ENCODE peak calls at places on chromosomes 4 and X, in five cellular contexts. R is A549; K is CD8-positive, alpha-beta T cell; U is psoas muscle; B is fibroblast of lung. X is an unnamed sample.
A peak's percentile ranks its signal among the peaks of the same experiment; 100 is the strongest.

GRCh38 chrX:82125103-82125502 is 923.2 kb downstream of the SH3BGRL start:
- DNase-seq in R (no peak), K (no peak), U (no peak), B (no peak), X (no peak)

GRCh38 chrX:153517421-153517820 is at the start of gene ATP2B3:
- DNase-seq in R (no peak), K (no peak), U (no peak), B (no peak), X (no peak)

GRCh38 chr4:173259310-173259709 is 74.8 kb downstream of the HMGB2 start:
- DNase-seq in R (no peak), K (no peak), U (no peak), B (no peak), X (no peak)

GRCh38 chrX:69489625-69490024 is 14.5 kb upstream of the NALF2 start:
- DNase-seq in R (no peak), K (no peak), U (no peak), B (no peak), X (no peak)

GRCh38 chr4:84796388-84796787 is 170.1 kb downstream of the WDFY3 start:
- DNase-seq in R (no peak), K (no peak), U (no peak), B (no peak), X (no peak)

GRCh38 chr4:173507471-173508385 is 22.3 kb downstream of the HAND2 start:
- DNase-seq in R (no peak), K (no peak), U (no peak), B (no peak), X (no peak)

GRCh38 chr4:128776794-128777216 is 32.7 kb upstream of the JADE1 start:
- DNase-seq in R (peak; percentile 64), K (no peak), U (no peak), B (peak; percentile 94), X (peak; percentile 44)

GRCh38 chr4:157222764-157223145 is 2.2 kb downstream of the GRIA2 start:
- DNase-seq in R (no peak), K (no peak), U (no peak), B (no peak), X (no peak)

GRCh38 chr4:83219344-83219990 is 65.1 kb downstream of the COQ2 start:
- DNase-seq in R (no peak), K (no peak), U (no peak), B (no peak), X (no peak)

GRCh38 chr4:42050850-42051249 is 60.5 kb downstream of the SLC30A9 start:
- DNase-seq in R (no peak), K (no peak), U (no peak), B (peak; percentile 5), X (no peak)

GRCh38 chr4:165208741-165209388 is 1.5 kb downstream of the KLHL2 start:
- DNase-seq in R (no peak), K (no peak), U (no peak), B (no peak), X (no peak)

GRCh38 chr4:2425386-2426068 is 6.8 kb downstream of the CFAP99 start:
- DNase-seq in R (no peak), K (no peak), U (peak; percentile 21), B (no peak), X (no peak)

GRCh38 chrX:112513154-112513553 is 166.6 kb downstream of the LHFPL1 start:
- DNase-seq in R (no peak), K (no peak), U (no peak), B (no peak), X (no peak)

GRCh38 chr4:41550308-41550707 is 12.4 kb downstream of the LIMCH1 start:
- DNase-seq in R (no peak), K (no peak), U (no peak), B (peak; percentile 36), X (no peak)

GRCh38 chrX:82134378-82134777 is 932.5 kb downstream of the SH3BGRL start:
- DNase-seq in R (no peak), K (no peak), U (no peak), B (no peak), X (no peak)

GRCh38 chr4:134072137-134072536 is 129.5 kb downstream of the PABPC4L start:
- DNase-seq in R (no peak), K (no peak), U (no peak), B (no peak), X (no peak)

GRCh38 chrX:21056636-21057035 is 317.6 kb upstream of the CNKSR2 start:
- DNase-seq in R (no peak), K (no peak), U (no peak), B (peak; percentile 0), X (no peak)

GRCh38 chr4:38500433-38500832 is 163.6 kb upstream of the KLF3 start:
- DNase-seq in R (no peak), K (no peak), U (no peak), B (no peak), X (no peak)

GRCh38 chrX:56382278-56382677 is 150.1 kb downstream of the KLF8 start:
- DNase-seq in R (no peak), K (no peak), U (no peak), B (no peak), X (no peak)

GRCh38 chr4:119735136-119735770 is 106.6 kb upstream of the PDE5A start:
- DNase-seq in R (no peak), K (no peak), U (no peak), B (peak; percentile 99), X (no peak)

GRCh38 chr4:121228851-121229250 is 64.7 kb upstream of the TNIP3 start:
- DNase-seq in R (no peak), K (no peak), U (no peak), B (peak; percentile 39), X (no peak)

GRCh38 chr4:48706741-48707140 is 73.3 kb downstream of the FRYL start:
- DNase-seq in R (no peak), K (no peak), U (no peak), B (no peak), X (no peak)

GRCh38 chr4:99201687-99202086 is 17.4 kb downstream of the ADH6 start:
- DNase-seq in R (no peak), K (no peak), U (no peak), B (peak; percentile 87), X (no peak)

GRCh38 chrX:25527596-25527995 is 511.8 kb upstream of the ARX start:
- DNase-seq in R (no peak), K (no peak), U (no peak), B (no peak), X (no peak)

GRCh38 chr4:19298998-19299397 is 952.7 kb upstream of the SLIT2 start:
- DNase-seq in R (no peak), K (no peak), U (no peak), B (no peak), X (no peak)

GRCh38 chr4:129808242-129808641 is 712.3 kb downstream of the C4orf33 start:
- DNase-seq in R (no peak), K (no peak), U (no peak), B (no peak), X (no peak)

GRCh38 chr4:158496030-158496741 is 25.5 kb upstream of the RXFP1 start:
- DNase-seq in R (peak; percentile 1), K (no peak), U (no peak), B (no peak), X (peak; percentile 18)

GRCh38 chrX:151711787-151712186 is 4.0 kb upstream of the FATE1 start:
- DNase-seq in R (no peak), K (no peak), U (no peak), B (no peak), X (no peak)

GRCh38 chr4:42330291-42330690 is 67.0 kb upstream of the SHISA3 start:
- DNase-seq in R (no peak), K (no peak), U (no peak), B (no peak), X (no peak)

GRCh38 chrX:113868169-113868568 is 715.7 kb upstream of the HTR2C start:
- DNase-seq in R (no peak), K (no peak), U (no peak), B (no peak), X (peak; percentile 43)

GRCh38 chrX:21529771-21530170 is 128.4 kb downstream of the KLHL34 start:
- DNase-seq in R (no peak), K (no peak), U (no peak), B (peak; percentile 53), X (no peak)

GRCh38 chrX:23626651-23627050 is 40.6 kb upstream of the PRDX4 start:
- DNase-seq in R (no peak), K (no peak), U (no peak), B (no peak), X (no peak)

GRCh38 chr4:112312610-112313239 is 15.6 kb downstream of the ALPK1 start:
- DNase-seq in R (no peak), K (no peak), U (no peak), B (no peak), X (no peak)

GRCh38 chrX:54891573-54891972 is 29.1 kb upstream of the TRO start:
- DNase-seq in R (peak; percentile 1), K (peak; percentile 13), U (no peak), B (peak; percentile 39), X (peak; percentile 18)

GRCh38 chr4:184310171-184310567 is 92.5 kb upstream of the ENPP6 start:
- DNase-seq in R (no peak), K (no peak), U (peak; percentile 48), B (no peak), X (no peak)

GRCh38 chr4:149077142-149077541 is 634.9 kb upstream of the NR3C2 start:
- DNase-seq in R (no peak), K (no peak), U (no peak), B (no peak), X (no peak)

GRCh38 chr4:149072359-149072758 is 630.1 kb upstream of the NR3C2 start:
- DNase-seq in R (no peak), K (no peak), U (no peak), B (no peak), X (no peak)
- H3K4me1 ChIP-seq in R (no peaks in the 10 kb centered on the region), K (no peaks in the 10 kb centered on the region), U (no peaks in the 10 kb centered on the region), B (no peaks in the 10 kb centered on the region), X (no peaks in the 10 kb centered on the region)

DNA sequence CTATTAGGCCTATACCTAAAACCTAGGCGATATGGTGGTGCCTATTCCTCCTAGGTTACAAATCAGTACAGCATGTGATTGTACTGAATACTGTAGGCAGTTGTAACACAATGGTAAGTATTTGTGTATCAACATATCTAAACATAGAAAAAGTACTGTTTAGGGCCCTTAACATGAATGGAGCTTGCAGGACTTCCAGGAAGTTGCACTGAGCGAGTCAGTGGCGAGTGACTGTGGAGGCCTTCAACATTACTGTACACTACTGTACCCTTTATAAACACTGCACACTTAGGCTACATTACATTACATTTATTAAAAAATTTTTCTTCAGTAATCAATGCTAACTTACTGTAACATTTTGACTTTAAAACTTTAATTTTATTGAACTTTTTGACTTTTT is 37.8 kb downstream of the WWC2 start:
- DNase-seq in R (no peak), K (no peak), U (no peak), B (no peak), X (no peak)
- H3K4me1 ChIP-seq in R (peaks cover 17% of the 10 kb centered on the region), K (no peaks in the 10 kb centered on the region), U (peaks cover 2% of the 10 kb centered on the region), B (peaks cover 10% of the 10 kb centered on the region), X (peaks cover 14% of the 10 kb centered on the region)

GRCh38 chr4:77795339-77795738 is 23.8 kb downstream of the CNOT6L start:
- DNase-seq in R (no peak), K (no peak), U (no peak), B (no peak), X (no peak)
- H3K4me1 ChIP-seq in R (peaks cover 11% of the 10 kb centered on the region), K (peaks cover 67% of the 10 kb centered on the region), U (peaks cover 38% of the 10 kb centered on the region), B (no peaks in the 10 kb centered on the region), X (no peaks in the 10 kb centered on the region)

DNA sequence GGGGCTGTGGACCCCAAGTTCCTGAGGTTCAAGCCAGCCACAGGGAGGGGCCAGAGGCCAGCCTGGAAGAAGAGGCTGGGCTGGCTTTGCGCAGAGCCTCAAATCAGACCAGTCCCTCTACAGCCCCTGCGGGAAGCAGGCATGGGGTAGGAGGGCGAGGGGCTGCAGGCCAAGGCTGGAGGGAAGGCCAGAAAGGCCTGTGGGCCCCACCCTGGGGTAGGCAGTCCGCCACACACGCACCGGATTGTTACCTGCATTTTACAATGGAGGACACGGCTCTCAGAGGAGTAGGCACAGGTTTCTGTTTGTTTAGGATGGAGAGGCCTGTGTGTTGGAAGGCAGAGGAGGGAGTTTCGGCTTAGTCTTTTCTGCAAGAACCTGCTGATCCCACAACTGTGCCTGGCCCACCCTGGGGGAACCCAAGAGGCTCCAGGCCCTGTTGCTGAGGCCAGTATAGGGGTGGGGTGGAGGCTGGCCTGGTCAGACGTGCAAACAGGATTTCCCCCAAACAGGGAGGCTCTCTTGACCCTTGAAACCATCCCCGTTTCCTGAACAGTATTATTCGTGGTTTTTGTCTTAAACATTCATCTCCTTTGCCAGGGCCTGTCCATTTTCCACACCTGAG is 659 bp upstream of the SLC49A3 start:
- DNase-seq in R (no peak), K (no peak), U (no peak), B (no peak), X (no peak)
- H3K4me1 ChIP-seq in R (peaks cover 19% of the 10 kb centered on the region), K (peaks cover 6% of the 10 kb centered on the region), U (peaks cover 16% of the 10 kb centered on the region), B (peaks cover 8% of the 10 kb centered on the region), X (peaks cover 19% of the 10 kb centered on the region)

X was measured in HAP-1.